ENCODE peak calls at places on chromosomes 5 and 9, in four cellular contexts. One of them, this sample, is unnamed.
A peak's percentile ranks its signal among the peaks of the same experiment; 100 is the strongest.

GRCh38 chr9:100170556-100170955 is 71.5 kb downstream of the INVS start:
- DNase-seq in AG10803: peak; percentile 20
- DNase-seq in uterus: no peak
- DNase-seq in neuronal stem cell: no peak
- DNase-seq in this sample: no peak

GRCh38 chr5:80874162-80874561 is 86.0 kb upstream of the RASGRF2 start:
- DNase-seq in AG10803: no peak
- DNase-seq in uterus: no peak
- DNase-seq in neuronal stem cell: no peak
- DNase-seq in this sample: no peak

GRCh38 chr9:8514760-8515159 is 715.2 kb upstream of the DMAC1 start:
- DNase-seq in AG10803: no peak
- DNase-seq in uterus: no peak
- DNase-seq in neuronal stem cell: no peak
- DNase-seq in this sample: no peak

GRCh38 chr5:123089572-123089970 is 530 bp downstream of the PRDM6 start:
- DNase-seq in AG10803: peak; percentile 39
- DNase-seq in uterus: no peak
- DNase-seq in neuronal stem cell: no peak
- DNase-seq in this sample: no peak

GRCh38 chr5:100904259-100904822 is 1.3 kb upstream of the ST8SIA4 start:
- DNase-seq in AG10803: no peak
- DNase-seq in uterus: no peak
- DNase-seq in neuronal stem cell: no peak
- DNase-seq in this sample: no peak

GRCh38 chr9:121708768-121709488 is 57.5 kb downstream of the DAB2IP start:
- DNase-seq in AG10803: no peak
- DNase-seq in uterus: no peak
- DNase-seq in neuronal stem cell: no peak
- DNase-seq in this sample: no peak

GRCh38 chr5:116360008-116360853 is 214.4 kb downstream of the SEMA6A start:
- DNase-seq in AG10803: peak; percentile 40
- DNase-seq in uterus: peak; percentile 47
- DNase-seq in neuronal stem cell: no peak
- DNase-seq in this sample: no peak

GRCh38 chr5:133904641-133905040 is 63.8 kb downstream of the C5orf15 start:
- DNase-seq in AG10803: no peak
- DNase-seq in uterus: no peak
- DNase-seq in neuronal stem cell: no peak
- DNase-seq in this sample: no peak

GRCh38 chr5:6765612-6766525 is 52.6 kb downstream of the TENT4A start:
- DNase-seq in AG10803: peak; percentile 68
- DNase-seq in uterus: peak; percentile 46
- DNase-seq in neuronal stem cell: peak; percentile 72
- DNase-seq in this sample: peak; percentile 81

GRCh38 chr5:133882801-133883200 is 85.6 kb downstream of the C5orf15 start:
- DNase-seq in AG10803: no peak
- DNase-seq in uterus: no peak
- DNase-seq in neuronal stem cell: no peak
- DNase-seq in this sample: no peak

GRCh38 chr5:157613385-157614245 is 38.0 kb upstream of the ADAM19 start:
- DNase-seq in AG10803: no peak
- DNase-seq in uterus: no peak
- DNase-seq in neuronal stem cell: no peak
- DNase-seq in this sample: no peak

GRCh38 chr5:40386293-40386692 is 293.4 kb upstream of the PTGER4 start:
- DNase-seq in AG10803: peak; percentile 35
- DNase-seq in uterus: no peak
- DNase-seq in neuronal stem cell: no peak
- DNase-seq in this sample: no peak

GRCh38 chr5:148897842-148898241 is 71.4 kb downstream of the ADRB2 start:
- DNase-seq in AG10803: no peak
- DNase-seq in uterus: no peak
- DNase-seq in neuronal stem cell: no peak
- DNase-seq in this sample: no peak

GRCh38 chr5:64074533-64074932 is 91.1 kb upstream of the RNF180 start:
- DNase-seq in AG10803: peak; percentile 18
- DNase-seq in uterus: no peak
- DNase-seq in neuronal stem cell: peak; percentile 27
- DNase-seq in this sample: peak; percentile 63

GRCh38 chr5:136631176-136631575 is 265.8 kb upstream of the TRPC7 start:
- DNase-seq in AG10803: no peak
- DNase-seq in uterus: no peak
- DNase-seq in neuronal stem cell: no peak
- DNase-seq in this sample: peak; percentile 54

GRCh38 chr5:142758803-142759145 is 11.4 kb upstream of the ARHGAP26 start:
- DNase-seq in AG10803: no peak
- DNase-seq in uterus: no peak
- DNase-seq in neuronal stem cell: no peak
- DNase-seq in this sample: no peak

GRCh38 chr5:75668988-75669760 is 48.1 kb downstream of the POC5 start:
- DNase-seq in AG10803: no peak
- DNase-seq in uterus: peak; percentile 20
- DNase-seq in neuronal stem cell: no peak
- DNase-seq in this sample: peak; percentile 59

GRCh38 chr5:170522211-170523128 is 18.6 kb downstream of the KCNIP1 start:
- DNase-seq in AG10803: peak; percentile 87
- DNase-seq in uterus: no peak
- DNase-seq in neuronal stem cell: no peak
- DNase-seq in this sample: peak; percentile 48

GRCh38 chr9:36742264-36742663 is 169.6 kb downstream of the MELK start:
- DNase-seq in AG10803: no peak
- DNase-seq in uterus: no peak
- DNase-seq in neuronal stem cell: no peak
- DNase-seq in this sample: no peak

GRCh38 chr9:120713257-120714087 is 798 bp downstream of the MEGF9 start:
- DNase-seq in AG10803: no peak
- DNase-seq in uterus: peak; percentile 39
- DNase-seq in neuronal stem cell: no peak
- DNase-seq in this sample: no peak

GRCh38 chr9:113886471-113886870 is 10.4 kb downstream of the ZNF618 start:
- DNase-seq in AG10803: no peak
- DNase-seq in uterus: no peak
- DNase-seq in neuronal stem cell: no peak
- DNase-seq in this sample: no peak

GRCh38 chr5:150000990-150001659 is 586 bp downstream of the HMGXB3 start:
- DNase-seq in AG10803: peak; percentile 56
- DNase-seq in uterus: peak; percentile 42
- DNase-seq in neuronal stem cell: peak; percentile 32
- DNase-seq in this sample: peak; percentile 34

GRCh38 chr5:114361724-114362196 is at the start of gene KCNN2:
- DNase-seq in AG10803: peak; percentile 4
- DNase-seq in uterus: peak; percentile 50
- DNase-seq in neuronal stem cell: peak; percentile 89
- DNase-seq in this sample: peak; percentile 39

GRCh38 chr9:104900871-104901270 is 27.1 kb downstream of the ABCA1 start:
- DNase-seq in AG10803: peak; percentile 60
- DNase-seq in uterus: no peak
- DNase-seq in neuronal stem cell: no peak
- DNase-seq in this sample: peak; percentile 57

GRCh38 chr9:8234286-8234819 is 434.8 kb upstream of the DMAC1 start:
- DNase-seq in AG10803: no peak
- DNase-seq in uterus: no peak
- DNase-seq in neuronal stem cell: no peak
- DNase-seq in this sample: no peak

GRCh38 chr5:150637245-150638052 is 3.0 kb upstream of the SYNPO start:
- DNase-seq in AG10803: peak; percentile 90
- DNase-seq in uterus: no peak
- DNase-seq in neuronal stem cell: no peak
- DNase-seq in this sample: peak; percentile 73

GRCh38 chr5:169158764-169159163 is 142.2 kb downstream of the SLIT3 start:
- DNase-seq in AG10803: no peak
- DNase-seq in uterus: no peak
- DNase-seq in neuronal stem cell: no peak
- DNase-seq in this sample: no peak

GRCh38 chr5:123585871-123586270 is 73.9 kb downstream of the CSNK1G3 start:
- DNase-seq in AG10803: no peak
- DNase-seq in uterus: no peak
- DNase-seq in neuronal stem cell: no peak
- DNase-seq in this sample: peak; percentile 75

GRCh38 chr9:123927625-123928308 is 2.2 kb downstream of the DENND1A start:
- DNase-seq in AG10803: peak; percentile 83
- DNase-seq in uterus: no peak
- DNase-seq in neuronal stem cell: no peak
- DNase-seq in this sample: peak; percentile 49

GRCh38 chr5:83031391-83031790 is 45.8 kb downstream of the TMEM167A start:
- DNase-seq in AG10803: peak; percentile 21
- DNase-seq in uterus: no peak
- DNase-seq in neuronal stem cell: no peak
- DNase-seq in this sample: no peak

GRCh38 chr5:159224471-159224870 is 15.1 kb upstream of the RNF145 start:
- DNase-seq in AG10803: no peak
- DNase-seq in uterus: no peak
- DNase-seq in neuronal stem cell: no peak
- DNase-seq in this sample: peak; percentile 87

GRCh38 chr5:54785729-54786548 is 199.5 kb downstream of the ESM1 start:
- DNase-seq in AG10803: peak; percentile 40
- DNase-seq in uterus: no peak
- DNase-seq in neuronal stem cell: no peak
- DNase-seq in this sample: no peak

GRCh38 chr9:136662656-136663310 is at the start of gene EGFL7:
- DNase-seq in AG10803: no peak
- DNase-seq in uterus: no peak
- DNase-seq in neuronal stem cell: no peak
- DNase-seq in this sample: no peak

GRCh38 chr9:136663311-136663679 is 579 bp downstream of the EGFL7 start:
- DNase-seq in AG10803: no peak
- DNase-seq in uterus: no peak
- DNase-seq in neuronal stem cell: no peak
- DNase-seq in this sample: no peak

GRCh38 chr9:136661641-136662325 is 933 bp upstream of the EGFL7 start:
- DNase-seq in AG10803: no peak
- DNase-seq in uterus: no peak
- DNase-seq in neuronal stem cell: no peak
- DNase-seq in this sample: no peak

GRCh38 chr9:136660971-136661540 is 1.7 kb upstream of the EGFL7 start:
- DNase-seq in AG10803: no peak
- DNase-seq in uterus: no peak
- DNase-seq in neuronal stem cell: no peak
- DNase-seq in this sample: no peak

GRCh38 chr9:136662326-136662655 is 425 bp upstream of the EGFL7 start:
- DNase-seq in AG10803: no peak
- DNase-seq in uterus: no peak
- DNase-seq in neuronal stem cell: no peak
- DNase-seq in this sample: no peak
- H3K4me3 ChIP-seq in AG10803: no peak overlapping the region
- H3K4me3 ChIP-seq in uterus: peak overlapping the region; percentile 1
- H3K4me3 ChIP-seq in neuronal stem cell: no peak overlapping the region
- H3K4me3 ChIP-seq in this sample: no peak overlapping the region

DNA sequence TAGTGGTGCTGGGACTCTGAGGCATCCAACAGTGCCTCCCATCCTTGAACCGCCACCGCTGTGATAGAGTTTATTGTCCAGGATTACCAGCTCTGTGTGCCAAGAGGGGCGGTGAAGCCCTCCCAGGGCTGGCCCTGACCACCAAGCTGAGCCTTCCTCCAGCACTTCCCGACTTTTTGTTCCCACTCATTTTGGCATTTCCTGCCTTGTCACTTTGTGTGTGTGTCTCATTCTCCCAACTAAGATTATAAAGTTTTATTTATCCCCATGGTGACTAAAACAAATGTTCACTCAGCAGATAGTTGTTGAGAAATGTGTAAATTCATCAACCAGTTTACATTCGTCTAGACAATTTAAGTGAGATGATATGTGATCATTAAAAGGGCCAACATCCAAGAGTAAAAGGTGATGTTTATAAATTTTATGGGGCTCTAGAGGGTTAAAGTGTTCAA is 2.5 kb downstream of the F2R start:
- DNase-seq in AG10803: peak; percentile 8
- DNase-seq in uterus: no peak
- DNase-seq in neuronal stem cell: no peak
- DNase-seq in this sample: no peak
- H3K4me3 ChIP-seq in AG10803: no peak overlapping the region
- H3K4me3 ChIP-seq in uterus: no peak overlapping the region
- H3K4me3 ChIP-seq in neuronal stem cell: no peak overlapping the region
- H3K4me3 ChIP-seq in this sample: no peak overlapping the region

GRCh38 chr9:133526721-133527321 is 2.1 kb upstream of the MYMK start:
- DNase-seq in AG10803: no peak
- DNase-seq in uterus: no peak
- DNase-seq in neuronal stem cell: no peak
- DNase-seq in this sample: no peak
- H3K4me3 ChIP-seq in AG10803: no peak overlapping the region
- H3K4me3 ChIP-seq in uterus: no peak overlapping the region
- H3K4me3 ChIP-seq in neuronal stem cell: no peak overlapping the region
- H3K4me3 ChIP-seq in this sample: no peak overlapping the region

DNA sequence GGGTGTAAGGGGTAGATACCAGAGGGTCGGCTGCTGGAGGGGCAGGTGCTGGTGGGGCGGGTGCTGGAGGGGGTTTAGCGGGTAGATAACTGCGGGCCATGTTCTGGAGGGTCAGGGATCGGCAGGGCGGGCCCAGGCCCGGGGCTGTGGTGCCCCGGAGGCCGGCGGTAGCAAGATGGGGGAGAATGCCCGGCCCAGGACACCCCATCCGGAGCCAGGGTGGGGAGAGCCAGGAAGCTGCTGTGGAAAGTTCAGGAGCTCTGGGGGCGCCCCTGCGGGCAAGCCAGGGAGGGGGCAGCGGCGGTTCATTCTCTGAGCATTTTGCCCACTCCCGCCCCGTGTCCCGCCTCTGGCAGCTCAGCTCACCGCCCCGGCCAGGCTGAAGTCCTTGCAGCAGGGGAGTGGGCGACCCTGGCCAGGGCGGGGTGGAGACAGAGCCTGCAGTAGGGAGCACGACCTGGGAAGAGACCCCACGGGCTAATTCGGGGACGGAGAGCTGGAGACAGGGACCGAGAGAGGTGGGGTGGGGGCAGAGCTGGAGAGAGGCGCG is 538 bp downstream of the PRRT1B start:
- DNase-seq in AG10803: no peak
- DNase-seq in uterus: no peak
- DNase-seq in neuronal stem cell: no peak
- DNase-seq in this sample: no peak
- H3K4me3 ChIP-seq in AG10803: no peak overlapping the region
- H3K4me3 ChIP-seq in uterus: no peak overlapping the region
- H3K4me3 ChIP-seq in neuronal stem cell: peak overlapping the region; percentile 17
- H3K4me3 ChIP-seq in this sample: no peak overlapping the region

GRCh38 chr9:110143969-110144545 is 63.9 kb downstream of the C9orf152 start:
- DNase-seq in AG10803: no peak
- DNase-seq in uterus: no peak
- DNase-seq in neuronal stem cell: no peak
- DNase-seq in this sample: no peak

GRCh38 chr9:110140276-110140675 is 67.7 kb downstream of the C9orf152 start:
- DNase-seq in AG10803: no peak
- DNase-seq in uterus: no peak
- DNase-seq in neuronal stem cell: no peak
- DNase-seq in this sample: no peak

GRCh38 chr9:110142253-110142652 is 65.7 kb downstream of the C9orf152 start:
- DNase-seq in AG10803: no peak
- DNase-seq in uterus: no peak
- DNase-seq in neuronal stem cell: no peak
- DNase-seq in this sample: no peak

GRCh38 chr9:110141118-110141797 is 66.7 kb downstream of the C9orf152 start:
- DNase-seq in AG10803: peak; percentile 100
- DNase-seq in uterus: peak; percentile 73
- DNase-seq in neuronal stem cell: no peak
- DNase-seq in this sample: peak; percentile 94

GRCh38 chr9:110142868-110143866 is 64.8 kb downstream of the C9orf152 start:
- DNase-seq in AG10803: no peak
- DNase-seq in uterus: no peak
- DNase-seq in neuronal stem cell: no peak
- DNase-seq in this sample: no peak
- H3K4me3 ChIP-seq in AG10803: no peak overlapping the region
- H3K4me3 ChIP-seq in uterus: no peak overlapping the region
- H3K4me3 ChIP-seq in neuronal stem cell: no peak overlapping the region
- H3K4me3 ChIP-seq in this sample: no peak overlapping the region

This sample was measured in bronchial epithelial cell.